ENCODE peak calls at places on chromosomes 4 and X, in six cellular contexts. One of them, this sample, is unnamed.
A peak's percentile ranks its signal among the peaks of the same experiment; 100 is the strongest.

GRCh38 chrX:44012484-44013096 is 39.4 kb upstream of the NDP start:
- DNase-seq in neural progenitor cell: no peak
- DNase-seq in progenitor cell of endocrine pancreas: no peak
- DNase-seq in GM23338: no peak
- DNase-seq in AG04449: peak; percentile 29
- DNase-seq in choroid plexus epithelial cell: peak; percentile 39
- DNase-seq in this sample: no peak

GRCh38 chr4:172985552-172985951 is 183.1 kb upstream of the GALNT7 start:
- DNase-seq in neural progenitor cell: no peak
- DNase-seq in progenitor cell of endocrine pancreas: no peak
- DNase-seq in GM23338: no peak
- DNase-seq in AG04449: no peak
- DNase-seq in choroid plexus epithelial cell: no peak
- DNase-seq in this sample: no peak

GRCh38 chrX:17519349-17519748 is 144.3 kb downstream of the NHS start:
- DNase-seq in neural progenitor cell: no peak
- DNase-seq in progenitor cell of endocrine pancreas: no peak
- DNase-seq in GM23338: no peak
- DNase-seq in AG04449: no peak
- DNase-seq in choroid plexus epithelial cell: no peak
- DNase-seq in this sample: no peak

GRCh38 chr4:88335092-88335665 is 43.5 kb upstream of the HERC6 start:
- DNase-seq in neural progenitor cell: peak; percentile 8
- DNase-seq in progenitor cell of endocrine pancreas: no peak
- DNase-seq in GM23338: peak; percentile 27
- DNase-seq in AG04449: no peak
- DNase-seq in choroid plexus epithelial cell: peak; percentile 53
- DNase-seq in this sample: peak; percentile 5

GRCh38 chrX:140723251-140723650 is 13.7 kb downstream of the LINC00632 start:
- DNase-seq in neural progenitor cell: peak; percentile 12
- DNase-seq in progenitor cell of endocrine pancreas: no peak
- DNase-seq in GM23338: no peak
- DNase-seq in AG04449: no peak
- DNase-seq in choroid plexus epithelial cell: peak; percentile 13
- DNase-seq in this sample: no peak

GRCh38 chrX:138191998-138192397 is 519.5 kb downstream of the FGF13 start:
- DNase-seq in neural progenitor cell: peak; percentile 64
- DNase-seq in progenitor cell of endocrine pancreas: peak; percentile 20
- DNase-seq in GM23338: peak; percentile 61
- DNase-seq in AG04449: no peak
- DNase-seq in choroid plexus epithelial cell: peak; percentile 17
- DNase-seq in this sample: peak; percentile 41

GRCh38 chrX:40908857-40909475 is 173.6 kb upstream of the MED14 start:
- DNase-seq in neural progenitor cell: no peak
- DNase-seq in progenitor cell of endocrine pancreas: no peak
- DNase-seq in GM23338: no peak
- DNase-seq in AG04449: no peak
- DNase-seq in choroid plexus epithelial cell: peak; percentile 77
- DNase-seq in this sample: no peak

GRCh38 chr4:159413252-159413941 is 310.5 kb downstream of the RAPGEF2 start:
- DNase-seq in neural progenitor cell: no peak
- DNase-seq in progenitor cell of endocrine pancreas: no peak
- DNase-seq in GM23338: no peak
- DNase-seq in AG04449: no peak
- DNase-seq in choroid plexus epithelial cell: no peak
- DNase-seq in this sample: no peak

GRCh38 chr4:186820371-186820990 is 96.8 kb upstream of the FAT1 start:
- DNase-seq in neural progenitor cell: peak; percentile 31
- DNase-seq in progenitor cell of endocrine pancreas: no peak
- DNase-seq in GM23338: no peak
- DNase-seq in AG04449: no peak
- DNase-seq in choroid plexus epithelial cell: peak; percentile 74
- DNase-seq in this sample: no peak

GRCh38 chr4:175562537-175562936 is 249.5 kb downstream of the GPM6A start:
- DNase-seq in neural progenitor cell: no peak
- DNase-seq in progenitor cell of endocrine pancreas: no peak
- DNase-seq in GM23338: no peak
- DNase-seq in AG04449: no peak
- DNase-seq in choroid plexus epithelial cell: no peak
- DNase-seq in this sample: no peak

GRCh38 chr4:152385551-152385950 is 150.3 kb downstream of the FBXW7 start:
- DNase-seq in neural progenitor cell: peak; percentile 3
- DNase-seq in progenitor cell of endocrine pancreas: no peak
- DNase-seq in GM23338: peak; percentile 21
- DNase-seq in AG04449: no peak
- DNase-seq in choroid plexus epithelial cell: peak; percentile 44
- DNase-seq in this sample: no peak

GRCh38 chrX:16239211-16239610 is 71.9 kb downstream of the MAGEB17 start:
- DNase-seq in neural progenitor cell: no peak
- DNase-seq in progenitor cell of endocrine pancreas: no peak
- DNase-seq in GM23338: no peak
- DNase-seq in AG04449: no peak
- DNase-seq in choroid plexus epithelial cell: peak; percentile 91
- DNase-seq in this sample: no peak

GRCh38 chr4:83238849-83239248 is 45.7 kb downstream of the COQ2 start:
- DNase-seq in neural progenitor cell: no peak
- DNase-seq in progenitor cell of endocrine pancreas: no peak
- DNase-seq in GM23338: no peak
- DNase-seq in AG04449: no peak
- DNase-seq in choroid plexus epithelial cell: no peak
- DNase-seq in this sample: no peak

GRCh38 chr4:139986621-139987510 is 167.1 kb downstream of the MAML3 start:
- DNase-seq in neural progenitor cell: no peak
- DNase-seq in progenitor cell of endocrine pancreas: no peak
- DNase-seq in GM23338: no peak
- DNase-seq in AG04449: no peak
- DNase-seq in choroid plexus epithelial cell: peak; percentile 13
- DNase-seq in this sample: no peak

GRCh38 chr4:77699731-77700210 is 94.2 kb downstream of the CXCL13 start:
- DNase-seq in neural progenitor cell: peak; percentile 70
- DNase-seq in progenitor cell of endocrine pancreas: no peak
- DNase-seq in GM23338: peak; percentile 72
- DNase-seq in AG04449: peak; percentile 55
- DNase-seq in choroid plexus epithelial cell: peak; percentile 95
- DNase-seq in this sample: peak; percentile 42

GRCh38 chrX:56792270-56793111 is 63.4 kb downstream of the NBDY start:
- DNase-seq in neural progenitor cell: no peak
- DNase-seq in progenitor cell of endocrine pancreas: no peak
- DNase-seq in GM23338: no peak
- DNase-seq in AG04449: no peak
- DNase-seq in choroid plexus epithelial cell: no peak
- DNase-seq in this sample: no peak

GRCh38 chr4:80134936-80135701 is 62.1 kb upstream of the ANTXR2 start:
- DNase-seq in neural progenitor cell: no peak
- DNase-seq in progenitor cell of endocrine pancreas: no peak
- DNase-seq in GM23338: no peak
- DNase-seq in AG04449: no peak
- DNase-seq in choroid plexus epithelial cell: peak; percentile 34
- DNase-seq in this sample: no peak

GRCh38 chrX:64894454-64895038 is 81.7 kb downstream of the ZC4H2 start:
- DNase-seq in neural progenitor cell: peak; percentile 69
- DNase-seq in progenitor cell of endocrine pancreas: peak; percentile 14
- DNase-seq in GM23338: peak; percentile 64
- DNase-seq in AG04449: no peak
- DNase-seq in choroid plexus epithelial cell: peak; percentile 2
- DNase-seq in this sample: peak; percentile 19

GRCh38 chrX:20519077-20519617 is 252.4 kb upstream of the RPS6KA3 start:
- DNase-seq in neural progenitor cell: no peak
- DNase-seq in progenitor cell of endocrine pancreas: no peak
- DNase-seq in GM23338: no peak
- DNase-seq in AG04449: no peak
- DNase-seq in choroid plexus epithelial cell: no peak
- DNase-seq in this sample: no peak

GRCh38 chrX:140521393-140521792 is 16.5 kb upstream of the SOX3 start:
- DNase-seq in neural progenitor cell: no peak
- DNase-seq in progenitor cell of endocrine pancreas: no peak
- DNase-seq in GM23338: no peak
- DNase-seq in AG04449: no peak
- DNase-seq in choroid plexus epithelial cell: no peak
- DNase-seq in this sample: no peak

GRCh38 chrX:137432609-137433008 is 133.3 kb upstream of the ZIC3 start:
- DNase-seq in neural progenitor cell: peak; percentile 51
- DNase-seq in progenitor cell of endocrine pancreas: no peak
- DNase-seq in GM23338: peak; percentile 65
- DNase-seq in AG04449: no peak
- DNase-seq in choroid plexus epithelial cell: peak; percentile 52
- DNase-seq in this sample: peak; percentile 34

GRCh38 chrX:47644557-47645091 is 5.7 kb downstream of the ELK1 start:
- DNase-seq in neural progenitor cell: peak; percentile 57
- DNase-seq in progenitor cell of endocrine pancreas: no peak
- DNase-seq in GM23338: peak; percentile 73
- DNase-seq in AG04449: no peak
- DNase-seq in choroid plexus epithelial cell: peak; percentile 57
- DNase-seq in this sample: peak; percentile 22

GRCh38 chr4:73776363-73776762 is 36.0 kb downstream of the CXCL8 start:
- DNase-seq in neural progenitor cell: no peak
- DNase-seq in progenitor cell of endocrine pancreas: no peak
- DNase-seq in GM23338: no peak
- DNase-seq in AG04449: no peak
- DNase-seq in choroid plexus epithelial cell: peak; percentile 99
- DNase-seq in this sample: no peak

GRCh38 chrX:39577976-39578962 is 519.5 kb downstream of the BCOR start:
- DNase-seq in neural progenitor cell: no peak
- DNase-seq in progenitor cell of endocrine pancreas: no peak
- DNase-seq in GM23338: no peak
- DNase-seq in AG04449: no peak
- DNase-seq in choroid plexus epithelial cell: no peak
- DNase-seq in this sample: no peak

GRCh38 chr4:112170451-112170993 is 25.3 kb downstream of the FAM241A start:
- DNase-seq in neural progenitor cell: no peak
- DNase-seq in progenitor cell of endocrine pancreas: no peak
- DNase-seq in GM23338: no peak
- DNase-seq in AG04449: peak; percentile 55
- DNase-seq in choroid plexus epithelial cell: peak; percentile 92
- DNase-seq in this sample: no peak

GRCh38 chrX:133840415-133840814 is 145.0 kb downstream of the GPC3 start:
- DNase-seq in neural progenitor cell: no peak
- DNase-seq in progenitor cell of endocrine pancreas: no peak
- DNase-seq in GM23338: no peak
- DNase-seq in AG04449: no peak
- DNase-seq in choroid plexus epithelial cell: no peak
- DNase-seq in this sample: no peak

GRCh38 chrX:133838761-133839676 is 146.4 kb downstream of the GPC3 start:
- DNase-seq in neural progenitor cell: peak; percentile 63
- DNase-seq in progenitor cell of endocrine pancreas: peak; percentile 43
- DNase-seq in GM23338: peak; percentile 76
- DNase-seq in AG04449: no peak
- DNase-seq in choroid plexus epithelial cell: peak; percentile 60
- DNase-seq in this sample: peak; percentile 67
- TF ChIP-seq CTCF in neural progenitor cell: peak; percentile 68
- TF ChIP-seq CTCF in progenitor cell of endocrine pancreas: peak; percentile 78
- TF ChIP-seq CTCF in GM23338: peak; percentile 61
- TF ChIP-seq CTCF in AG04449: peak; percentile 42
- TF ChIP-seq CTCF in choroid plexus epithelial cell: peak; percentile 74
- TF ChIP-seq CTCF in this sample: peak; percentile 78

GRCh38 chr4:75733369-75733768 is 9.0 kb downstream of the USO1 start:
- DNase-seq in neural progenitor cell: no peak
- DNase-seq in progenitor cell of endocrine pancreas: no peak
- DNase-seq in GM23338: no peak
- DNase-seq in AG04449: no peak
- DNase-seq in choroid plexus epithelial cell: peak; percentile 56
- DNase-seq in this sample: no peak

GRCh38 chr4:75736862-75737261 is 12.5 kb downstream of the USO1 start:
- DNase-seq in neural progenitor cell: no peak
- DNase-seq in progenitor cell of endocrine pancreas: no peak
- DNase-seq in GM23338: no peak
- DNase-seq in AG04449: no peak
- DNase-seq in choroid plexus epithelial cell: peak; percentile 23
- DNase-seq in this sample: no peak

GRCh38 chr4:75735525-75735924 is 11.1 kb downstream of the USO1 start:
- DNase-seq in neural progenitor cell: no peak
- DNase-seq in progenitor cell of endocrine pancreas: no peak
- DNase-seq in GM23338: no peak
- DNase-seq in AG04449: no peak
- DNase-seq in choroid plexus epithelial cell: no peak
- DNase-seq in this sample: no peak

GRCh38 chr4:75741027-75741426 is 16.6 kb downstream of the USO1 start:
- DNase-seq in neural progenitor cell: no peak
- DNase-seq in progenitor cell of endocrine pancreas: no peak
- DNase-seq in GM23338: no peak
- DNase-seq in AG04449: no peak
- DNase-seq in choroid plexus epithelial cell: no peak
- DNase-seq in this sample: no peak

GRCh38 chr4:75737398-75737797 is 13.0 kb downstream of the USO1 start:
- DNase-seq in neural progenitor cell: no peak
- DNase-seq in progenitor cell of endocrine pancreas: no peak
- DNase-seq in GM23338: no peak
- DNase-seq in AG04449: no peak
- DNase-seq in choroid plexus epithelial cell: no peak
- DNase-seq in this sample: no peak
- TF ChIP-seq CTCF in neural progenitor cell: no peak
- TF ChIP-seq CTCF in progenitor cell of endocrine pancreas: no peak
- TF ChIP-seq CTCF in GM23338: no peak
- TF ChIP-seq CTCF in AG04449: no peak
- TF ChIP-seq CTCF in choroid plexus epithelial cell: no peak
- TF ChIP-seq CTCF in this sample: no peak

DNA sequence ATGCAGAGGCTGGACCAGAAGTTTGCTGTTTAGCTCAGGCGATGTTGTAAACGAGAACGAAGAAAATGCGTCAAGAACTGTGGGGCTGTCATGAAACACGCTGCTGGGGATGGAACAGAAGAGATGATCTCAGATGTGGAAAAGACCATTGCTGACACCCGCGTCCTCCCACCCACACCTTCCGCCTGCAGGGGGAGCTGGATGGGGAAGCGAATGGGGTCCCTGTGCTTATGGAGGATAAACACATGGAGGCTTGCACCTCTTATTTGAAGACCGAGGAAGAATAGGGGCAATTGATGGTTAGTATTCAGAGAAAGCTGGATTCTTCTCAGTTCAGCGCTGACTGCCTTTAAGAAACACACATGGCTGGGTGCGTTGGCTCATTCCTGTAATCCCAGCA is 63.9 kb downstream of the GPR143 start:
- DNase-seq in neural progenitor cell: no peak
- DNase-seq in progenitor cell of endocrine pancreas: no peak
- DNase-seq in GM23338: peak; percentile 10
- DNase-seq in AG04449: no peak
- DNase-seq in choroid plexus epithelial cell: no peak
- DNase-seq in this sample: no peak
- TF ChIP-seq CTCF in neural progenitor cell: no peak
- TF ChIP-seq CTCF in progenitor cell of endocrine pancreas: no peak
- TF ChIP-seq CTCF in GM23338: peak; percentile 52
- TF ChIP-seq CTCF in AG04449: no peak
- TF ChIP-seq CTCF in choroid plexus epithelial cell: no peak
- TF ChIP-seq CTCF in this sample: no peak

DNA sequence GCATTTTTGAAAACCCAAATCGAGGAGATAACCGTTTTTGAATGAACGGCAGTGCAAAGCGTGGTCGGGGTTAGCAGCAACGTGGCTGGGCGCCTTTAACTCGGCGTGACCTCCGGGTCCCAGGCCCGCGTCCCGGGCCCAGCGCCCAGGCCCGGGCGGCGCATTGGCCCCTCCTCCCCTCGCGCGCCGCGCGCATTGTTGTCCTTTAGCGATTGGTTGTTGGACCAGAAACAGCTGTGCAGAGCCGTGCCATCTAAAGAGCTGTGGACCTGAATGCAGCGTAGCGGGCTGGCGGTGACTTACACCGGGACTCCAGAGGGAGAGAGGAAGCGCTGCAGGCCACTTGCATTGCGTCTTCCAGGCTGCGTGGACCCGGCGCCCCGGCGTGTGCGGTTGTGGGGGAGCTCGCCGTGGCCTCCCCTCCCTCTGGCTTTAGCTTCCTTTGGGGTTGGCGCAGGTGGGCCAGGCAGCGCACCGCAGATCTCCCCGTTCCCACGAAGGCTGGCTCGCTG is at the start of gene STOX2:
- DNase-seq in neural progenitor cell: peak; percentile 92
- DNase-seq in progenitor cell of endocrine pancreas: peak; percentile 64
- DNase-seq in GM23338: peak; percentile 86
- DNase-seq in AG04449: no peak
- DNase-seq in choroid plexus epithelial cell: peak; percentile 28
- DNase-seq in this sample: peak; percentile 84
- TF ChIP-seq CTCF in neural progenitor cell: no peak
- TF ChIP-seq CTCF in progenitor cell of endocrine pancreas: no peak
- TF ChIP-seq CTCF in GM23338: no peak
- TF ChIP-seq CTCF in AG04449: no peak
- TF ChIP-seq CTCF in choroid plexus epithelial cell: no peak
- TF ChIP-seq CTCF in this sample: no peak